ENCODE peak calls at places on chromosomes 2 and 18, in four cellular contexts. X is stimulated activated CD4-positive, alpha-beta T cell treated with anti-CD3 and anti-CD28 coated beads, TNF-alpha, amount 100 ng/mL, for 4 hours; F is non-pigmented ciliary epithelial cell; P is left ventricle myocardium superior. D is an unnamed sample.

GRCh38 chr2:203869207-203869606 is 1.6 kb downstream of the CTLA4 start:
- DNase-seq in X (no peak), F (no peak), P (no peak), D (no peak)

GRCh38 chr2:10371441-10372194 is 68.9 kb downstream of the HPCAL1 start:
- DNase-seq in X (no peak), F (no peak), P (no peak), D (no peak)

GRCh38 chr2:219254590-219255219 is 987 bp upstream of the TUBA4A start:
- DNase-seq in X (no peak), F (no peak), P (no peak), D (no peak)

GRCh38 chr18:22465859-22466602 is 48.3 kb upstream of the CTAGE1 start:
- DNase-seq in X (no peak), F (peak), P (no peak), D (no peak)

GRCh38 chr2:53787911-53788289 is 1.1 kb downstream of the ERLEC1 start:
- DNase-seq in X (no peak), F (no peak), P (no peak), D (no peak)

GRCh38 chr18:62585274-62586147 is 62.7 kb downstream of the ZCCHC2 start:
- DNase-seq in X (peak), F (no peak), P (no peak), D (no peak)

GRCh38 chr2:97750017-97750416 is 36.6 kb downstream of the ZAP70 start:
- DNase-seq in X (no peak), F (no peak), P (no peak), D (no peak)

GRCh38 chr2:240182476-240182875 is 42.0 kb upstream of the OTOS start:
- DNase-seq in X (no peak), F (no peak), P (no peak), D (no peak)

GRCh38 chr2:70717431-70718038 is 50.5 kb downstream of the ADD2 start:
- DNase-seq in X (no peak), F (no peak), P (no peak), D (no peak)

GRCh38 chr2:96113367-96113677 is 3.0 kb downstream of the ADRA2B start:
- DNase-seq in X (no peak), F (no peak), P (peak), D (no peak)

GRCh38 chr2:130769343-130769907 is 14.1 kb downstream of the AMER3 start:
- DNase-seq in X (no peak), F (no peak), P (no peak), D (no peak)

GRCh38 chr2:8089596-8089995 is 592.3 kb upstream of the ID2 start:
- DNase-seq in X (no peak), F (no peak), P (no peak), D (no peak)

GRCh38 chr18:58218111-58218510 is 174.1 kb downstream of the NEDD4L start:
- DNase-seq in X (no peak), F (no peak), P (no peak), D (no peak)

GRCh38 chr2:23293063-23293462 is 91.9 kb upstream of the KLHL29 start:
- DNase-seq in X (no peak), F (no peak), P (peak), D (no peak)